ENCODE peak calls at places on chromosomes 6 and 20, in five cellular contexts. Z is endothelial cell; B is EL; N is NCI-H1092; Q is stimulated activated CD8-positive, alpha-beta memory T cell treated with anti-CD3 and anti-CD28 coated beads, Interleukin-15, amount 100 ng/mL, for 4 hours. J is an unnamed sample.

GRCh38 chr6:132830236-132830799 is 15.9 kb downstream of the RPS12 start:
- DNase-seq in Z (no peak), B (peak), N (peak), Q (no peak), J (no peak)

GRCh38 chr6:161836643-161837448 is 563.0 kb upstream of the AGPAT4 start:
- DNase-seq in Z (no peak), B (no peak), N (no peak), Q (no peak), J (no peak)

GRCh38 chr6:136103763-136104311 is 146.3 kb downstream of the MTFR2 start:
- DNase-seq in Z (no peak), B (no peak), N (no peak), Q (no peak), J (no peak)

GRCh38 chr20:25276533-25277050 is 28.7 kb downstream of the PYGB start:
- DNase-seq in Z (no peak), B (no peak), N (no peak), Q (no peak), J (peak)

GRCh38 chr6:45351667-45352066 is 23.5 kb downstream of the RUNX2 start:
- DNase-seq in Z (no peak), B (no peak), N (no peak), Q (no peak), J (no peak)

GRCh38 chr6:116764961-116765841 is at the start of gene FAM162B:
- DNase-seq in Z (peak), B (peak), N (no peak), Q (no peak), J (no peak)

GRCh38 chr20:5397418-5397817 is 80.7 kb upstream of the PROKR2 start:
- DNase-seq in Z (no peak), B (no peak), N (no peak), Q (no peak), J (no peak)

GRCh38 chr6:4297348-4297747 is 162.0 kb upstream of the ECI2 start:
- DNase-seq in Z (no peak), B (no peak), N (no peak), Q (no peak), J (no peak)

GRCh38 chr6:156731436-156731835 is 45.7 kb upstream of the ARID1B start:
- DNase-seq in Z (no peak), B (peak), N (peak), Q (no peak), J (no peak)

GRCh38 chr6:42694586-42694985 is 27.8 kb downstream of the PRPH2 start:
- DNase-seq in Z (no peak), B (peak), N (no peak), Q (no peak), J (no peak)

GRCh38 chr20:8795404-8795803 is 273.5 kb upstream of the PLCB4 start:
- DNase-seq in Z (no peak), B (no peak), N (no peak), Q (no peak), J (no peak)

GRCh38 chr6:46113370-46113769 is 16.4 kb upstream of the ENPP4 start:
- DNase-seq in Z (no peak), B (no peak), N (no peak), Q (no peak), J (no peak)

GRCh38 chr6:41428995-41429417 is 93.6 kb downstream of the NCR2 start:
- DNase-seq in Z (no peak), B (peak), N (no peak), Q (peak), J (no peak)

GRCh38 chr20:59165794-59166709 is 2.4 kb downstream of the ZNF831 start:
- DNase-seq in Z (no peak), B (no peak), N (no peak), Q (no peak), J (no peak)

GRCh38 chr6:52176550-52176949 is 9.6 kb upstream of the IL17A start:
- DNase-seq in Z (no peak), B (no peak), N (peak), Q (no peak), J (no peak)

GRCh38 chr6:157019733-157020132 is 242.6 kb downstream of the ARID1B start:
- DNase-seq in Z (no peak), B (peak), N (no peak), Q (no peak), J (no peak)

GRCh38 chr6:53956068-53956711 is 155.1 kb upstream of the MLIP start:
- DNase-seq in Z (peak), B (peak), N (peak), Q (no peak), J (peak)

GRCh38 chr6:122400121-122400450 is 634 bp downstream of the HSF2 start:
- DNase-seq in Z (no peak), B (peak), N (no peak), Q (no peak), J (no peak)

GRCh38 chr6:35736293-35736894 is 438 bp upstream of the ARMC12 start:
- DNase-seq in Z (peak), B (peak), N (no peak), Q (peak), J (peak)

GRCh38 chr20:33604084-33604990 is 57.8 kb upstream of the C20orf144 start:
- DNase-seq in Z (no peak), B (no peak), N (no peak), Q (no peak), J (no peak)

GRCh38 chr6:76633259-76633658 is 560.8 kb upstream of the IMPG1 start:
- DNase-seq in Z (no peak), B (peak), N (no peak), Q (no peak), J (no peak)

J was measured in upper lobe of right lung.